ENCODE peak calls at places on chromosomes 1 and 21, in nine cellular contexts. One of them, this sample, is unnamed.

GRCh38 chr1:219159946-219160645 is 13.6 kb upstream of the LYPLAL1 start:
- DNase-seq in cardiac muscle cell: peak
- DNase-seq in kidney epithelial cell: no peak
- DNase-seq in breast epithelium: no peak
- DNase-seq in mammary epithelial cell: peak
- DNase-seq in HFF-Myc: no peak
- DNase-seq in neural crest cell: no peak
- DNase-seq in fibroblast of the aortic adventitia: peak
- DNase-seq in WTC11: no peak
- DNase-seq in this sample: no peak

GRCh38 chr1:53512807-53513755 is 53.9 kb downstream of the DMRTB1 start:
- DNase-seq in cardiac muscle cell: no peak
- DNase-seq in kidney epithelial cell: no peak
- DNase-seq in breast epithelium: no peak
- DNase-seq in mammary epithelial cell: no peak
- DNase-seq in HFF-Myc: no peak
- DNase-seq in neural crest cell: no peak
- DNase-seq in fibroblast of the aortic adventitia: no peak
- DNase-seq in WTC11: no peak
- DNase-seq in this sample: no peak

GRCh38 chr1:41313661-41314131 is 47.5 kb upstream of the FOXO6 start:
- DNase-seq in cardiac muscle cell: peak
- DNase-seq in kidney epithelial cell: no peak
- DNase-seq in breast epithelium: no peak
- DNase-seq in mammary epithelial cell: no peak
- DNase-seq in HFF-Myc: no peak
- DNase-seq in neural crest cell: no peak
- DNase-seq in fibroblast of the aortic adventitia: peak
- DNase-seq in WTC11: peak
- DNase-seq in this sample: no peak

GRCh38 chr1:244242446-244242845 is 191.4 kb downstream of the ZBTB18 start:
- DNase-seq in cardiac muscle cell: peak
- DNase-seq in kidney epithelial cell: no peak
- DNase-seq in breast epithelium: no peak
- DNase-seq in mammary epithelial cell: no peak
- DNase-seq in HFF-Myc: no peak
- DNase-seq in neural crest cell: no peak
- DNase-seq in fibroblast of the aortic adventitia: peak
- DNase-seq in WTC11: no peak
- DNase-seq in this sample: no peak

GRCh38 chr1:159172599-159173291 is 1.3 kb downstream of the CADM3 start:
- DNase-seq in cardiac muscle cell: peak
- DNase-seq in kidney epithelial cell: no peak
- DNase-seq in breast epithelium: no peak
- DNase-seq in mammary epithelial cell: no peak
- DNase-seq in HFF-Myc: no peak
- DNase-seq in neural crest cell: no peak
- DNase-seq in fibroblast of the aortic adventitia: no peak
- DNase-seq in WTC11: peak
- DNase-seq in this sample: no peak

GRCh38 chr1:211639500-211640361 is 35.7 kb downstream of the NEK2 start:
- DNase-seq in cardiac muscle cell: peak
- DNase-seq in kidney epithelial cell: peak
- DNase-seq in breast epithelium: no peak
- DNase-seq in mammary epithelial cell: peak
- DNase-seq in HFF-Myc: peak
- DNase-seq in neural crest cell: no peak
- DNase-seq in fibroblast of the aortic adventitia: peak
- DNase-seq in WTC11: no peak
- DNase-seq in this sample: no peak

GRCh38 chr1:53319296-53320101 is 8.4 kb downstream of the LRP8 start:
- DNase-seq in cardiac muscle cell: no peak
- DNase-seq in kidney epithelial cell: no peak
- DNase-seq in breast epithelium: no peak
- DNase-seq in mammary epithelial cell: no peak
- DNase-seq in HFF-Myc: no peak
- DNase-seq in neural crest cell: no peak
- DNase-seq in fibroblast of the aortic adventitia: no peak
- DNase-seq in WTC11: no peak
- DNase-seq in this sample: no peak

GRCh38 chr1:238409947-238410346 is 519.2 kb upstream of the ZP4 start:
- DNase-seq in cardiac muscle cell: peak
- DNase-seq in kidney epithelial cell: peak
- DNase-seq in breast epithelium: no peak
- DNase-seq in mammary epithelial cell: peak
- DNase-seq in HFF-Myc: no peak
- DNase-seq in neural crest cell: no peak
- DNase-seq in fibroblast of the aortic adventitia: peak
- DNase-seq in WTC11: no peak
- DNase-seq in this sample: no peak

GRCh38 chr21:20443558-20444155 is 554.6 kb upstream of the NCAM2 start:
- DNase-seq in cardiac muscle cell: no peak
- DNase-seq in kidney epithelial cell: no peak
- DNase-seq in breast epithelium: no peak
- DNase-seq in mammary epithelial cell: no peak
- DNase-seq in HFF-Myc: no peak
- DNase-seq in neural crest cell: no peak
- DNase-seq in fibroblast of the aortic adventitia: no peak
- DNase-seq in WTC11: no peak
- DNase-seq in this sample: no peak

GRCh38 chr1:162232034-162232433 is 144.6 kb downstream of the SPATA46 start:
- DNase-seq in cardiac muscle cell: no peak
- DNase-seq in kidney epithelial cell: no peak
- DNase-seq in breast epithelium: no peak
- DNase-seq in mammary epithelial cell: no peak
- DNase-seq in HFF-Myc: no peak
- DNase-seq in neural crest cell: no peak
- DNase-seq in fibroblast of the aortic adventitia: no peak
- DNase-seq in WTC11: no peak
- DNase-seq in this sample: no peak

GRCh38 chr21:34820051-34820450 is 151.3 kb downstream of the CLIC6 start:
- DNase-seq in cardiac muscle cell: no peak
- DNase-seq in kidney epithelial cell: no peak
- DNase-seq in breast epithelium: no peak
- DNase-seq in mammary epithelial cell: no peak
- DNase-seq in HFF-Myc: no peak
- DNase-seq in neural crest cell: no peak
- DNase-seq in fibroblast of the aortic adventitia: no peak
- DNase-seq in WTC11: no peak
- DNase-seq in this sample: no peak

GRCh38 chr1:10534519-10534918 is 59.8 kb downstream of the PEX14 start:
- DNase-seq in cardiac muscle cell: no peak
- DNase-seq in kidney epithelial cell: no peak
- DNase-seq in breast epithelium: no peak
- DNase-seq in mammary epithelial cell: no peak
- DNase-seq in HFF-Myc: no peak
- DNase-seq in neural crest cell: no peak
- DNase-seq in fibroblast of the aortic adventitia: no peak
- DNase-seq in WTC11: no peak
- DNase-seq in this sample: no peak

GRCh38 chr1:222060247-222060851 is 318.5 kb upstream of the DUSP10 start:
- DNase-seq in cardiac muscle cell: no peak
- DNase-seq in kidney epithelial cell: no peak
- DNase-seq in breast epithelium: no peak
- DNase-seq in mammary epithelial cell: no peak
- DNase-seq in HFF-Myc: no peak
- DNase-seq in neural crest cell: no peak
- DNase-seq in fibroblast of the aortic adventitia: no peak
- DNase-seq in WTC11: no peak
- DNase-seq in this sample: no peak

DNA sequence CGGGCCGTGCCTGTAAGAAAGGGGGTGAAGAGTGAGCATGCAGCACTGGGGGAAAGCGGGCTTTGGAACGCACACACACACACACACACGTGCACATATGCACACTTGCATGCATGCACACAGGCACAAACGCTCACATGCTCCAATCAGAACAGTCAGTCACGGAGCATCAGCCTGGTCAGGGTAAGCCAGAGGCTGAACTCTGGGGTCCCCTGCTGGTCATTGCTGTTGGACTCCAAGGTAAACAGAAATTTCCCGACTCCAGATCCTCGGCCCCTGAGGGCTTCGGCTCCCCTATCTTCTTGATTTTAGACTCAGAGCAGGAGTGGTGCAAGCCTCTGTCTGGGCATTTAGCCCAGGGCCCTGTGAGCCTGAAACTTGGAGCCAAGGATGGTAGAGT is 54.2 kb downstream of the SYT2 start:
- DNase-seq in cardiac muscle cell: peak
- DNase-seq in kidney epithelial cell: no peak
- DNase-seq in breast epithelium: no peak
- DNase-seq in mammary epithelial cell: no peak
- DNase-seq in HFF-Myc: no peak
- DNase-seq in neural crest cell: peak
- DNase-seq in fibroblast of the aortic adventitia: no peak
- DNase-seq in WTC11: peak
- DNase-seq in this sample: no peak
- TF ChIP-seq CTCF in cardiac muscle cell: peak
- TF ChIP-seq CTCF in kidney epithelial cell: peak
- TF ChIP-seq CTCF in breast epithelium: no peak
- TF ChIP-seq CTCF in mammary epithelial cell: peak
- TF ChIP-seq CTCF in HFF-Myc: peak
- TF ChIP-seq CTCF in neural crest cell: peak
- TF ChIP-seq CTCF in fibroblast of the aortic adventitia: no peak
- TF ChIP-seq CTCF in WTC11: no peak
- TF ChIP-seq CTCF in this sample: no peak

GRCh38 chr1:9200441-9200840 is 34.1 kb upstream of the H6PD start:
- DNase-seq in cardiac muscle cell: no peak
- DNase-seq in kidney epithelial cell: no peak
- DNase-seq in breast epithelium: no peak
- DNase-seq in mammary epithelial cell: peak
- DNase-seq in HFF-Myc: no peak
- DNase-seq in neural crest cell: no peak
- DNase-seq in fibroblast of the aortic adventitia: peak
- DNase-seq in WTC11: no peak
- DNase-seq in this sample: no peak

GRCh38 chr1:9196129-9197040 is 38.2 kb upstream of the H6PD start:
- DNase-seq in cardiac muscle cell: peak
- DNase-seq in kidney epithelial cell: no peak
- DNase-seq in breast epithelium: peak
- DNase-seq in mammary epithelial cell: peak
- DNase-seq in HFF-Myc: no peak
- DNase-seq in neural crest cell: peak
- DNase-seq in fibroblast of the aortic adventitia: peak
- DNase-seq in WTC11: peak
- DNase-seq in this sample: peak

GRCh38 chr1:9201421-9202239 is 32.9 kb upstream of the H6PD start:
- DNase-seq in cardiac muscle cell: peak
- DNase-seq in kidney epithelial cell: no peak
- DNase-seq in breast epithelium: no peak
- DNase-seq in mammary epithelial cell: peak
- DNase-seq in HFF-Myc: no peak
- DNase-seq in neural crest cell: no peak
- DNase-seq in fibroblast of the aortic adventitia: peak
- DNase-seq in WTC11: no peak
- DNase-seq in this sample: no peak

GRCh38 chr1:9197186-9198099 is 37.1 kb upstream of the H6PD start:
- DNase-seq in cardiac muscle cell: no peak
- DNase-seq in kidney epithelial cell: no peak
- DNase-seq in breast epithelium: no peak
- DNase-seq in mammary epithelial cell: no peak
- DNase-seq in HFF-Myc: no peak
- DNase-seq in neural crest cell: no peak
- DNase-seq in fibroblast of the aortic adventitia: no peak
- DNase-seq in WTC11: no peak
- DNase-seq in this sample: no peak

DNA sequence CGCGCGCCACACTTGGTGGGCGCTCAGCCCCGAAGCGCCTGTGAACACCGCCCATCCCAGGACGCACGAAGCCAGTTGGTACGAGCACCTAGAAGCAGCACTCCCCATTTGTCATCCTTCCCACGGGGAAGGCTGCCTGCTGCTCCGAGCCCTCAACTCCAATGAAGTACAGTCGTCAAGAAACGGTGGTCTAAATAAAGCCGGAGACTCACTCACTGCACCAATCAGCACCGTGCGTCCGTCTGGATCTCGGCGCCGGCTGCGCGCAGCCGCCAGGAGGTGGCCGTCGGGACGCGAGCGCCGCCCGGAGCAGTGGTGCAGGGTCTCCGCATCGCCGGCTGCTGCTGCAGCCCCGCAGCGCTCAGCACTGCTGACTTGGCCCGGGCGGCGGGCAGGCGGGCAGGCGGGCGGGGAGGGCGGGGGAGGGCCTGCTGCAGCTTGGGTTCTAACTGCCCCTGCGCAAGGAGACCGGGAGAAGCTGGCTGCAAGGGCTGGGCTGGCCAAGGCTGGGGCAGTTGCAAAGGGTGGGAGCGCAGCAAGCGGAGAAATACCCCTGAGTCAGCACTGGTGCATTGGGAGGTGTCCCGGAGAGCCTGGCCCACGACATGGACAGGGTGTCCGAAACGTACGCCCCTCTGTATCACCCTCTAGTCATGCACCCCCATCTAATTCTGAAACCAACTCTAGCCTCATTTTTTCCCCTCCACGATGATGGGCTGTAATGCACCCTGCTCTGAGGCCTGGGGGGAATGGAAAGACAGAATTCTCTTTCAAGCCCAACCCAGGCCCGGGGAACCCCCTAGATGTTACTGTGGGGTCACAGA is 35.8 kb upstream of the H6PD start:
- DNase-seq in cardiac muscle cell: peak
- DNase-seq in kidney epithelial cell: no peak
- DNase-seq in breast epithelium: no peak
- DNase-seq in mammary epithelial cell: no peak
- DNase-seq in HFF-Myc: no peak
- DNase-seq in neural crest cell: peak
- DNase-seq in fibroblast of the aortic adventitia: no peak
- DNase-seq in WTC11: peak
- DNase-seq in this sample: peak
- TF ChIP-seq CTCF in cardiac muscle cell: peak
- TF ChIP-seq CTCF in kidney epithelial cell: no peak
- TF ChIP-seq CTCF in breast epithelium: no peak
- TF ChIP-seq CTCF in mammary epithelial cell: peak
- TF ChIP-seq CTCF in HFF-Myc: peak
- TF ChIP-seq CTCF in neural crest cell: peak
- TF ChIP-seq CTCF in fibroblast of the aortic adventitia: peak
- TF ChIP-seq CTCF in WTC11: no peak
- TF ChIP-seq CTCF in this sample: no peak

GRCh38 chr1:66436378-66437135 is 97.4 kb upstream of the SGIP1 start:
- DNase-seq in cardiac muscle cell: peak
- DNase-seq in kidney epithelial cell: peak
- DNase-seq in breast epithelium: no peak
- DNase-seq in mammary epithelial cell: peak
- DNase-seq in HFF-Myc: peak
- DNase-seq in neural crest cell: no peak
- DNase-seq in fibroblast of the aortic adventitia: peak
- DNase-seq in WTC11: no peak
- DNase-seq in this sample: no peak
- TF ChIP-seq CTCF in cardiac muscle cell: peak
- TF ChIP-seq CTCF in kidney epithelial cell: peak
- TF ChIP-seq CTCF in breast epithelium: no peak
- TF ChIP-seq CTCF in mammary epithelial cell: peak
- TF ChIP-seq CTCF in HFF-Myc: peak
- TF ChIP-seq CTCF in neural crest cell: peak
- TF ChIP-seq CTCF in fibroblast of the aortic adventitia: peak
- TF ChIP-seq CTCF in WTC11: no peak
- TF ChIP-seq CTCF in this sample: peak

DNA sequence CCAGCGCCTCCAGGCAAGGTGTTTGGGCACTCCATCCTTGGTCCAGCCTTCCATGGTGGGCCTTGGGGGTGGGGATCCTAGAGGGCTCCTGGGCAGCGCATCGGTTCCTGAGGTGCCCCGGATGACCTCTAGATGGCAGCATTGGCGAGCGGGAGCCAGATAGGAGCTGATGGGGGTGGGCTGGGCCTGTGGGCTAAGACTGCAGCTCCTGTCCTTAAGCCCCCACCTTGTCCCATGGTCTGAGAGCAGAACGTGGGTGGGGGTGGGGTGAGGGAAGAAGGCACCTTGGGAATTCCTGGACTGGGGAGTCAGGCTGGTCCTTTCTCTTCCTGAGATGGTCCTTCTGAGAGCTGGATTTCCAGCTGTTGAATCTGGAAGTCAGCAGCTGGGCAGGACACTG is 93.4 kb upstream of the CSF3R start:
- DNase-seq in cardiac muscle cell: peak
- DNase-seq in kidney epithelial cell: no peak
- DNase-seq in breast epithelium: no peak
- DNase-seq in mammary epithelial cell: peak
- DNase-seq in HFF-Myc: peak
- DNase-seq in neural crest cell: peak
- DNase-seq in fibroblast of the aortic adventitia: peak
- DNase-seq in WTC11: peak
- DNase-seq in this sample: peak
- TF ChIP-seq CTCF in cardiac muscle cell: peak
- TF ChIP-seq CTCF in kidney epithelial cell: peak
- TF ChIP-seq CTCF in breast epithelium: peak
- TF ChIP-seq CTCF in mammary epithelial cell: peak
- TF ChIP-seq CTCF in HFF-Myc: peak
- TF ChIP-seq CTCF in neural crest cell: peak
- TF ChIP-seq CTCF in fibroblast of the aortic adventitia: peak
- TF ChIP-seq CTCF in WTC11: peak
- TF ChIP-seq CTCF in this sample: peak

This sample was measured in mesothelial cell of epicardium.